ENCODE peak calls at places on chromosomes 3 and 15, in nine cellular contexts. One of them, this sample, is unnamed.

GRCh38 chr15:70613259-70613658 is 150.1 kb downstream of the UACA start:
- DNase-seq in psoas muscle: no peak
- DNase-seq in stimulated activated CD4-positive, alpha-beta T cell treated with anti-CD3 and anti-CD28 coated beads, Interleukin-12 subunit alpha, Interleukin-12 subunit beta, amount 100 ng/mL, for 24 hours: no peak
- DNase-seq in left ventricle myocardium inferior: no peak
- DNase-seq in fibroblast of gingiva: no peak
- DNase-seq in NCI-H446: no peak
- DNase-seq in HTR-8/SVneo: no peak
- DNase-seq in HS-5: no peak
- DNase-seq in GM04503: no peak
- DNase-seq in this sample: no peak

GRCh38 chr15:58738051-58738707 is 11.3 kb downstream of the ADAM10 start:
- DNase-seq in psoas muscle: no peak
- DNase-seq in stimulated activated CD4-positive, alpha-beta T cell treated with anti-CD3 and anti-CD28 coated beads, Interleukin-12 subunit alpha, Interleukin-12 subunit beta, amount 100 ng/mL, for 24 hours: no peak
- DNase-seq in left ventricle myocardium inferior: no peak
- DNase-seq in fibroblast of gingiva: peak
- DNase-seq in NCI-H446: no peak
- DNase-seq in HTR-8/SVneo: no peak
- DNase-seq in HS-5: no peak
- DNase-seq in GM04503: no peak
- DNase-seq in this sample: no peak

GRCh38 chr15:62455441-62455921 is 290.4 kb upstream of the C2CD4B start:
- DNase-seq in psoas muscle: peak
- DNase-seq in stimulated activated CD4-positive, alpha-beta T cell treated with anti-CD3 and anti-CD28 coated beads, Interleukin-12 subunit alpha, Interleukin-12 subunit beta, amount 100 ng/mL, for 24 hours: no peak
- DNase-seq in left ventricle myocardium inferior: peak
- DNase-seq in fibroblast of gingiva: no peak
- DNase-seq in NCI-H446: no peak
- DNase-seq in HTR-8/SVneo: no peak
- DNase-seq in HS-5: no peak
- DNase-seq in GM04503: no peak
- DNase-seq in this sample: peak

GRCh38 chr15:85831415-85832113 is 36.8 kb upstream of the KLHL25 start:
- DNase-seq in psoas muscle: peak
- DNase-seq in stimulated activated CD4-positive, alpha-beta T cell treated with anti-CD3 and anti-CD28 coated beads, Interleukin-12 subunit alpha, Interleukin-12 subunit beta, amount 100 ng/mL, for 24 hours: no peak
- DNase-seq in left ventricle myocardium inferior: peak
- DNase-seq in fibroblast of gingiva: peak
- DNase-seq in NCI-H446: peak
- DNase-seq in HTR-8/SVneo: peak
- DNase-seq in HS-5: no peak
- DNase-seq in GM04503: no peak
- DNase-seq in this sample: peak

GRCh38 chr15:90557147-90557546 is 27.4 kb downstream of the CRTC3 start:
- DNase-seq in psoas muscle: no peak
- DNase-seq in stimulated activated CD4-positive, alpha-beta T cell treated with anti-CD3 and anti-CD28 coated beads, Interleukin-12 subunit alpha, Interleukin-12 subunit beta, amount 100 ng/mL, for 24 hours: no peak
- DNase-seq in left ventricle myocardium inferior: no peak
- DNase-seq in fibroblast of gingiva: no peak
- DNase-seq in NCI-H446: no peak
- DNase-seq in HTR-8/SVneo: no peak
- DNase-seq in HS-5: no peak
- DNase-seq in GM04503: no peak
- DNase-seq in this sample: no peak

GRCh38 chr3:69370156-69370944 is 15.5 kb downstream of the FRMD4B start:
- DNase-seq in psoas muscle: peak
- DNase-seq in stimulated activated CD4-positive, alpha-beta T cell treated with anti-CD3 and anti-CD28 coated beads, Interleukin-12 subunit alpha, Interleukin-12 subunit beta, amount 100 ng/mL, for 24 hours: no peak
- DNase-seq in left ventricle myocardium inferior: peak
- DNase-seq in fibroblast of gingiva: peak
- DNase-seq in NCI-H446: no peak
- DNase-seq in HTR-8/SVneo: no peak
- DNase-seq in HS-5: no peak
- DNase-seq in GM04503: no peak
- DNase-seq in this sample: peak

GRCh38 chr3:101377796-101378195 is 57.4 kb upstream of the IMPG2 start:
- DNase-seq in psoas muscle: no peak
- DNase-seq in stimulated activated CD4-positive, alpha-beta T cell treated with anti-CD3 and anti-CD28 coated beads, Interleukin-12 subunit alpha, Interleukin-12 subunit beta, amount 100 ng/mL, for 24 hours: no peak
- DNase-seq in left ventricle myocardium inferior: no peak
- DNase-seq in fibroblast of gingiva: no peak
- DNase-seq in NCI-H446: no peak
- DNase-seq in HTR-8/SVneo: no peak
- DNase-seq in HS-5: no peak
- DNase-seq in GM04503: no peak
- DNase-seq in this sample: no peak

GRCh38 chr3:4588410-4588809 is 95.3 kb downstream of the ITPR1 start:
- DNase-seq in psoas muscle: no peak
- DNase-seq in stimulated activated CD4-positive, alpha-beta T cell treated with anti-CD3 and anti-CD28 coated beads, Interleukin-12 subunit alpha, Interleukin-12 subunit beta, amount 100 ng/mL, for 24 hours: no peak
- DNase-seq in left ventricle myocardium inferior: peak
- DNase-seq in fibroblast of gingiva: peak
- DNase-seq in NCI-H446: peak
- DNase-seq in HTR-8/SVneo: no peak
- DNase-seq in HS-5: peak
- DNase-seq in GM04503: peak
- DNase-seq in this sample: no peak

GRCh38 chr3:32405711-32406323 is 14.2 kb downstream of the CMTM7 start:
- DNase-seq in psoas muscle: no peak
- DNase-seq in stimulated activated CD4-positive, alpha-beta T cell treated with anti-CD3 and anti-CD28 coated beads, Interleukin-12 subunit alpha, Interleukin-12 subunit beta, amount 100 ng/mL, for 24 hours: no peak
- DNase-seq in left ventricle myocardium inferior: no peak
- DNase-seq in fibroblast of gingiva: no peak
- DNase-seq in NCI-H446: no peak
- DNase-seq in HTR-8/SVneo: no peak
- DNase-seq in HS-5: no peak
- DNase-seq in GM04503: no peak
- DNase-seq in this sample: no peak

GRCh38 chr15:92638291-92638708 is 17.3 kb downstream of the FAM174B start:
- DNase-seq in psoas muscle: no peak
- DNase-seq in stimulated activated CD4-positive, alpha-beta T cell treated with anti-CD3 and anti-CD28 coated beads, Interleukin-12 subunit alpha, Interleukin-12 subunit beta, amount 100 ng/mL, for 24 hours: no peak
- DNase-seq in left ventricle myocardium inferior: no peak
- DNase-seq in fibroblast of gingiva: no peak
- DNase-seq in NCI-H446: peak
- DNase-seq in HTR-8/SVneo: no peak
- DNase-seq in HS-5: no peak
- DNase-seq in GM04503: no peak
- DNase-seq in this sample: no peak

GRCh38 chr15:39748276-39748675 is 34.4 kb downstream of the FSIP1 start:
- DNase-seq in psoas muscle: no peak
- DNase-seq in stimulated activated CD4-positive, alpha-beta T cell treated with anti-CD3 and anti-CD28 coated beads, Interleukin-12 subunit alpha, Interleukin-12 subunit beta, amount 100 ng/mL, for 24 hours: no peak
- DNase-seq in left ventricle myocardium inferior: no peak
- DNase-seq in fibroblast of gingiva: peak
- DNase-seq in NCI-H446: no peak
- DNase-seq in HTR-8/SVneo: no peak
- DNase-seq in HS-5: no peak
- DNase-seq in GM04503: no peak
- DNase-seq in this sample: no peak

GRCh38 chr3:159126261-159127020 is 324.6 kb downstream of the MFSD1 start:
- DNase-seq in psoas muscle: no peak
- DNase-seq in stimulated activated CD4-positive, alpha-beta T cell treated with anti-CD3 and anti-CD28 coated beads, Interleukin-12 subunit alpha, Interleukin-12 subunit beta, amount 100 ng/mL, for 24 hours: no peak
- DNase-seq in left ventricle myocardium inferior: no peak
- DNase-seq in fibroblast of gingiva: no peak
- DNase-seq in NCI-H446: no peak
- DNase-seq in HTR-8/SVneo: no peak
- DNase-seq in HS-5: no peak
- DNase-seq in GM04503: peak
- DNase-seq in this sample: no peak

GRCh38 chr15:34783471-34783870 is 11.9 kb downstream of the ACTC1 start:
- DNase-seq in psoas muscle: no peak
- DNase-seq in stimulated activated CD4-positive, alpha-beta T cell treated with anti-CD3 and anti-CD28 coated beads, Interleukin-12 subunit alpha, Interleukin-12 subunit beta, amount 100 ng/mL, for 24 hours: no peak
- DNase-seq in left ventricle myocardium inferior: no peak
- DNase-seq in fibroblast of gingiva: no peak
- DNase-seq in NCI-H446: peak
- DNase-seq in HTR-8/SVneo: no peak
- DNase-seq in HS-5: no peak
- DNase-seq in GM04503: no peak
- DNase-seq in this sample: no peak

GRCh38 chr3:13677272-13677671 is 128.3 kb downstream of the FBLN2 start:
- DNase-seq in psoas muscle: no peak
- DNase-seq in stimulated activated CD4-positive, alpha-beta T cell treated with anti-CD3 and anti-CD28 coated beads, Interleukin-12 subunit alpha, Interleukin-12 subunit beta, amount 100 ng/mL, for 24 hours: no peak
- DNase-seq in left ventricle myocardium inferior: no peak
- DNase-seq in fibroblast of gingiva: no peak
- DNase-seq in NCI-H446: no peak
- DNase-seq in HTR-8/SVneo: no peak
- DNase-seq in HS-5: no peak
- DNase-seq in GM04503: no peak
- DNase-seq in this sample: no peak

GRCh38 chr15:70491183-70491621 is 272.2 kb downstream of the UACA start:
- DNase-seq in psoas muscle: no peak
- DNase-seq in stimulated activated CD4-positive, alpha-beta T cell treated with anti-CD3 and anti-CD28 coated beads, Interleukin-12 subunit alpha, Interleukin-12 subunit beta, amount 100 ng/mL, for 24 hours: no peak
- DNase-seq in left ventricle myocardium inferior: no peak
- DNase-seq in fibroblast of gingiva: no peak
- DNase-seq in NCI-H446: no peak
- DNase-seq in HTR-8/SVneo: no peak
- DNase-seq in HS-5: no peak
- DNase-seq in GM04503: no peak
- DNase-seq in this sample: no peak

GRCh38 chr3:189530822-189531221 is 100.4 kb upstream of the TP63 start:
- DNase-seq in psoas muscle: no peak
- DNase-seq in stimulated activated CD4-positive, alpha-beta T cell treated with anti-CD3 and anti-CD28 coated beads, Interleukin-12 subunit alpha, Interleukin-12 subunit beta, amount 100 ng/mL, for 24 hours: no peak
- DNase-seq in left ventricle myocardium inferior: no peak
- DNase-seq in fibroblast of gingiva: no peak
- DNase-seq in NCI-H446: no peak
- DNase-seq in HTR-8/SVneo: no peak
- DNase-seq in HS-5: no peak
- DNase-seq in GM04503: no peak
- DNase-seq in this sample: no peak

GRCh38 chr3:156256256-156256655 is 135.9 kb downstream of the KCNAB1 start:
- DNase-seq in psoas muscle: no peak
- DNase-seq in stimulated activated CD4-positive, alpha-beta T cell treated with anti-CD3 and anti-CD28 coated beads, Interleukin-12 subunit alpha, Interleukin-12 subunit beta, amount 100 ng/mL, for 24 hours: no peak
- DNase-seq in left ventricle myocardium inferior: no peak
- DNase-seq in fibroblast of gingiva: no peak
- DNase-seq in NCI-H446: no peak
- DNase-seq in HTR-8/SVneo: no peak
- DNase-seq in HS-5: no peak
- DNase-seq in GM04503: no peak
- DNase-seq in this sample: no peak

GRCh38 chr3:7194081-7194835 is 333.3 kb downstream of the GRM7 start:
- DNase-seq in psoas muscle: no peak
- DNase-seq in stimulated activated CD4-positive, alpha-beta T cell treated with anti-CD3 and anti-CD28 coated beads, Interleukin-12 subunit alpha, Interleukin-12 subunit beta, amount 100 ng/mL, for 24 hours: no peak
- DNase-seq in left ventricle myocardium inferior: no peak
- DNase-seq in fibroblast of gingiva: no peak
- DNase-seq in NCI-H446: no peak
- DNase-seq in HTR-8/SVneo: no peak
- DNase-seq in HS-5: no peak
- DNase-seq in GM04503: no peak
- DNase-seq in this sample: no peak

GRCh38 chr15:80160570-80161156 is 7.9 kb downstream of the FAH start:
- DNase-seq in psoas muscle: peak
- DNase-seq in stimulated activated CD4-positive, alpha-beta T cell treated with anti-CD3 and anti-CD28 coated beads, Interleukin-12 subunit alpha, Interleukin-12 subunit beta, amount 100 ng/mL, for 24 hours: no peak
- DNase-seq in left ventricle myocardium inferior: peak
- DNase-seq in fibroblast of gingiva: peak
- DNase-seq in NCI-H446: no peak
- DNase-seq in HTR-8/SVneo: peak
- DNase-seq in HS-5: peak
- DNase-seq in GM04503: peak
- DNase-seq in this sample: peak

GRCh38 chr15:60793656-60794055 is 314.7 kb upstream of the ICE2 start:
- DNase-seq in psoas muscle: no peak
- DNase-seq in stimulated activated CD4-positive, alpha-beta T cell treated with anti-CD3 and anti-CD28 coated beads, Interleukin-12 subunit alpha, Interleukin-12 subunit beta, amount 100 ng/mL, for 24 hours: no peak
- DNase-seq in left ventricle myocardium inferior: no peak
- DNase-seq in fibroblast of gingiva: peak
- DNase-seq in NCI-H446: no peak
- DNase-seq in HTR-8/SVneo: no peak
- DNase-seq in HS-5: no peak
- DNase-seq in GM04503: no peak
- DNase-seq in this sample: no peak

GRCh38 chr15:58497036-58497785 is 65.4 kb downstream of the LIPC start:
- DNase-seq in psoas muscle: no peak
- DNase-seq in stimulated activated CD4-positive, alpha-beta T cell treated with anti-CD3 and anti-CD28 coated beads, Interleukin-12 subunit alpha, Interleukin-12 subunit beta, amount 100 ng/mL, for 24 hours: no peak
- DNase-seq in left ventricle myocardium inferior: no peak
- DNase-seq in fibroblast of gingiva: no peak
- DNase-seq in NCI-H446: no peak
- DNase-seq in HTR-8/SVneo: no peak
- DNase-seq in HS-5: no peak
- DNase-seq in GM04503: no peak
- DNase-seq in this sample: no peak

GRCh38 chr15:49045691-49046112 is 544 bp downstream of the SECISBP2L start:
- DNase-seq in psoas muscle: no peak
- DNase-seq in stimulated activated CD4-positive, alpha-beta T cell treated with anti-CD3 and anti-CD28 coated beads, Interleukin-12 subunit alpha, Interleukin-12 subunit beta, amount 100 ng/mL, for 24 hours: no peak
- DNase-seq in left ventricle myocardium inferior: no peak
- DNase-seq in fibroblast of gingiva: no peak
- DNase-seq in NCI-H446: no peak
- DNase-seq in HTR-8/SVneo: no peak
- DNase-seq in HS-5: no peak
- DNase-seq in GM04503: no peak
- DNase-seq in this sample: no peak

GRCh38 chr3:173529062-173529711 is 131.6 kb downstream of the NLGN1 start:
- DNase-seq in psoas muscle: no peak
- DNase-seq in stimulated activated CD4-positive, alpha-beta T cell treated with anti-CD3 and anti-CD28 coated beads, Interleukin-12 subunit alpha, Interleukin-12 subunit beta, amount 100 ng/mL, for 24 hours: no peak
- DNase-seq in left ventricle myocardium inferior: no peak
- DNase-seq in fibroblast of gingiva: no peak
- DNase-seq in NCI-H446: no peak
- DNase-seq in HTR-8/SVneo: no peak
- DNase-seq in HS-5: no peak
- DNase-seq in GM04503: no peak
- DNase-seq in this sample: no peak

GRCh38 chr3:78867409-78868372 is 900.1 kb downstream of the ROBO1 start:
- DNase-seq in psoas muscle: no peak
- DNase-seq in stimulated activated CD4-positive, alpha-beta T cell treated with anti-CD3 and anti-CD28 coated beads, Interleukin-12 subunit alpha, Interleukin-12 subunit beta, amount 100 ng/mL, for 24 hours: no peak
- DNase-seq in left ventricle myocardium inferior: no peak
- DNase-seq in fibroblast of gingiva: peak
- DNase-seq in NCI-H446: no peak
- DNase-seq in HTR-8/SVneo: no peak
- DNase-seq in HS-5: no peak
- DNase-seq in GM04503: no peak
- DNase-seq in this sample: no peak

GRCh38 chr3:88385090-88385489 is 235.3 kb downstream of the C3orf38 start:
- DNase-seq in psoas muscle: no peak
- DNase-seq in stimulated activated CD4-positive, alpha-beta T cell treated with anti-CD3 and anti-CD28 coated beads, Interleukin-12 subunit alpha, Interleukin-12 subunit beta, amount 100 ng/mL, for 24 hours: no peak
- DNase-seq in left ventricle myocardium inferior: no peak
- DNase-seq in fibroblast of gingiva: no peak
- DNase-seq in NCI-H446: no peak
- DNase-seq in HTR-8/SVneo: no peak
- DNase-seq in HS-5: no peak
- DNase-seq in GM04503: no peak
- DNase-seq in this sample: no peak

GRCh38 chr3:57154470-57154869 is 10.7 kb downstream of the IL17RD start:
- DNase-seq in psoas muscle: no peak
- DNase-seq in stimulated activated CD4-positive, alpha-beta T cell treated with anti-CD3 and anti-CD28 coated beads, Interleukin-12 subunit alpha, Interleukin-12 subunit beta, amount 100 ng/mL, for 24 hours: no peak
- DNase-seq in left ventricle myocardium inferior: no peak
- DNase-seq in fibroblast of gingiva: no peak
- DNase-seq in NCI-H446: no peak
- DNase-seq in HTR-8/SVneo: no peak
- DNase-seq in HS-5: no peak
- DNase-seq in GM04503: no peak
- DNase-seq in this sample: no peak

GRCh38 chr3:66427951-66428350 is 72.9 kb downstream of the LRIG1 start:
- DNase-seq in psoas muscle: no peak
- DNase-seq in stimulated activated CD4-positive, alpha-beta T cell treated with anti-CD3 and anti-CD28 coated beads, Interleukin-12 subunit alpha, Interleukin-12 subunit beta, amount 100 ng/mL, for 24 hours: no peak
- DNase-seq in left ventricle myocardium inferior: no peak
- DNase-seq in fibroblast of gingiva: no peak
- DNase-seq in NCI-H446: no peak
- DNase-seq in HTR-8/SVneo: no peak
- DNase-seq in HS-5: no peak
- DNase-seq in GM04503: no peak
- DNase-seq in this sample: no peak

This sample was measured in Right ventricle myocardium superior.